ENCODE peak calls at places on chromosomes 5 and 9, in ten cellular contexts. C is IMR-90, J is astrocyte, O is A549, T is HCT116, Y is ovary, W is A673, X is colonic mucosa, V is thoracic aorta, S is AG04450. L is an unnamed sample.

GRCh38 chr5:12876541-12877298 is 972.5 kb upstream of the CTNND2 start:
- DNase-seq in C (no peak), J (no peak), O (no peak), T (no peak), Y (no peak), W (no peak), X (no peak), V (no peak), S (no peak), L (no peak)

GRCh38 chr5:86579502-86579901 is 38.2 kb upstream of the COX7C start:
- DNase-seq in C (no peak), J (no peak), O (no peak), T (no peak), Y (no peak), W (no peak), X (no peak), V (no peak), S (no peak), L (no peak)

GRCh38 chr5:27450607-27451006 is 412.2 kb upstream of the CDH9 start:
- DNase-seq in C (peak; percentile 4), J (no peak), O (no peak), T (no peak), Y (no peak), W (no peak), X (no peak), V (no peak), S (no peak), L (no peak)

GRCh38 chr5:167489202-167489601 is 802.2 kb upstream of the WWC1 start:
- DNase-seq in C (no peak), J (peak; percentile 72), O (no peak), T (no peak), Y (no peak), W (no peak), X (no peak), V (no peak), S (no peak), L (no peak)

GRCh38 chr9:15509931-15510788 is 610 bp downstream of the PSIP1 start:
- DNase-seq in C (no peak), J (no peak), O (peak; percentile 27), T (no peak), Y (peak; percentile 47), W (peak; percentile 29), X (peak; percentile 56), V (no peak), S (no peak), L (no peak)

GRCh38 chr5:138967806-138968448 is 92.8 kb upstream of the LRRTM2 start:
- DNase-seq in C (peak; percentile 36), J (no peak), O (no peak), T (peak; percentile 18), Y (no peak), W (no peak), X (peak; percentile 94), V (no peak), S (no peak), L (no peak)

GRCh38 chr5:165143727-165144210 is 1638.3 kb downstream of the MAT2B start:
- DNase-seq in C (no peak), J (no peak), O (no peak), T (no peak), Y (no peak), W (no peak), X (no peak), V (no peak), S (no peak), L (no peak)

GRCh38 chr5:28748446-28748845 is 1710.1 kb upstream of the CDH9 start:
- DNase-seq in C (no peak), J (no peak), O (no peak), T (no peak), Y (no peak), W (no peak), X (no peak), V (no peak), S (no peak), L (no peak)

GRCh38 chr9:31799953-31800609 is 584.4 kb upstream of the ACO1 start:
- DNase-seq in C (no peak), J (peak; percentile 1), O (no peak), T (peak; percentile 19), Y (no peak), W (peak; percentile 76), X (no peak), V (no peak), S (no peak), L (no peak)

GRCh38 chr9:32218100-32218767 is 166.2 kb upstream of the ACO1 start:
- DNase-seq in C (no peak), J (no peak), O (no peak), T (no peak), Y (no peak), W (no peak), X (no peak), V (no peak), S (no peak), L (no peak)

GRCh38 chr5:55708732-55709131 is 3.4 kb downstream of the SLC38A9 start:
- DNase-seq in C (peak; percentile 34), J (no peak), O (no peak), T (no peak), Y (no peak), W (no peak), X (no peak), V (no peak), S (no peak), L (no peak)

GRCh38 chr9:113508111-113508749 is 44.7 kb downstream of the RGS3 start:
- DNase-seq in C (no peak), J (no peak), O (peak; percentile 26), T (peak; percentile 4), Y (no peak), W (peak; percentile 29), X (peak; percentile 93), V (no peak), S (no peak), L (no peak)

GRCh38 chr9:87108639-87109038 is 161.3 kb upstream of the GAS1 start:
- DNase-seq in C (no peak), J (no peak), O (no peak), T (no peak), Y (peak; percentile 44), W (peak; percentile 18), X (no peak), V (no peak), S (no peak), L (no peak)

GRCh38 chr5:5886812-5887486 is 464.5 kb downstream of the ICE1 start:
- DNase-seq in C (no peak), J (no peak), O (peak; percentile 63), T (no peak), Y (no peak), W (no peak), X (peak; percentile 25), V (no peak), S (no peak), L (no peak)

GRCh38 chr9:971901-972511 is 4.4 kb upstream of the DMRT3 start:
- DNase-seq in C (no peak), J (no peak), O (no peak), T (no peak), Y (no peak), W (no peak), X (peak; percentile 47), V (no peak), S (no peak), L (no peak)

GRCh38 chr5:124888050-124888506 is 141.6 kb upstream of the ZNF608 start:
- DNase-seq in C (no peak), J (no peak), O (peak; percentile 27), T (no peak), Y (no peak), W (peak; percentile 37), X (no peak), V (no peak), S (no peak), L (no peak)
- TF ChIP-seq CTCF in C (no peak), J (no peak), O (no peak), T (no peak), Y (no peak), W (peak; percentile 34), X (no peak), V (no peak), S (peak; percentile 27), L (no peak)

GRCh38 chr5:61734966-61735365 is 402.9 kb downstream of the ZSWIM6 start:
- DNase-seq in C (no peak), J (peak; percentile 4), O (no peak), T (no peak), Y (no peak), W (no peak), X (no peak), V (no peak), S (no peak), L (no peak)
- H3K9me3 ChIP-seq in C (no peaks in the 10 kb centered on the region), J (no peaks in the 10 kb centered on the region), O (no peaks in the 10 kb centered on the region), T (no peaks in the 10 kb centered on the region), Y (no peaks in the 10 kb centered on the region), W (no peaks in the 10 kb centered on the region), X (no peaks in the 10 kb centered on the region), V (no peaks in the 10 kb centered on the region), S (no peaks in the 10 kb centered on the region), L (no peaks in the 10 kb centered on the region)

GRCh38 chr5:1568201-1568979 is 44.6 kb upstream of the LPCAT1 start:
- DNase-seq in C (peak; percentile 90), J (peak; percentile 80), O (no peak), T (no peak), Y (peak; percentile 27), W (no peak), X (no peak), V (no peak), S (peak; percentile 57), L (no peak)

GRCh38 chr5:1564182-1564748 is 40.5 kb upstream of the LPCAT1 start:
- DNase-seq in C (peak; percentile 30), J (peak; percentile 60), O (no peak), T (peak; percentile 50), Y (no peak), W (no peak), X (no peak), V (no peak), S (no peak), L (peak; percentile 70)

GRCh38 chr5:1563617-1564181 is 39.9 kb upstream of the LPCAT1 start:
- DNase-seq in C (no peak), J (no peak), O (no peak), T (no peak), Y (no peak), W (no peak), X (no peak), V (no peak), S (no peak), L (no peak)

GRCh38 chr5:1564824-1565736 is 41.3 kb upstream of the LPCAT1 start:
- DNase-seq in C (no peak), J (no peak), O (no peak), T (no peak), Y (no peak), W (no peak), X (no peak), V (no peak), S (no peak), L (no peak)

GRCh38 chr5:1565737-1566734 is 42.3 kb upstream of the LPCAT1 start:
- DNase-seq in C (no peak), J (no peak), O (no peak), T (no peak), Y (no peak), W (no peak), X (no peak), V (no peak), S (no peak), L (no peak)
- TF ChIP-seq CTCF in C (no peak), J (no peak), O (no peak), T (no peak), Y (no peak), W (no peak), X (no peak), V (no peak), S (no peak), L (no peak)

DNA sequence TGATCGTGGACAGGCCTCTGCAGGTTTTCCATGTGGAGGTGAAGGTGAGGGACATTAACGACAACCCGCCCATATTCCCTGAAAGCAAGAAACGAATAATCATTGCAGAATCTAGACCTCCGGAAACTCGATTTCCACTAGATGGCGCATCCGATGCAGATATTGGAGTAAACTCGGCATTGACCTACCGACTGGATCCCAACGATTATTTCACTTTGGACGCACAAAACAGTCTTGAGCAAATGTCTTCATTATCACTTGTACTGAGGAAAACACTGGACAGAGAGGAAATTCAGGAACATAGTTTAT is 621 bp downstream of the PCDHA13 start:
- DNase-seq in C (no peak), J (no peak), O (peak; percentile 38), T (peak; percentile 46), Y (no peak), W (peak; percentile 89), X (no peak), V (no peak), S (no peak), L (no peak)
- H3K9me3 ChIP-seq in C (peaks cover 23% of the 10 kb centered on the region), J (peaks cover 11% of the 10 kb centered on the region), O (peaks cover 4% of the 10 kb centered on the region), T (no peaks in the 10 kb centered on the region), Y (no peaks in the 10 kb centered on the region), W (no peaks in the 10 kb centered on the region), X (no peaks in the 10 kb centered on the region), V (peaks cover 36% of the 10 kb centered on the region), S (peaks cover 27% of the 10 kb centered on the region), L (peaks cover 44% of the 10 kb centered on the region)